ENCODE peak calls at places on chromosomes 7 and 10, in ten cellular contexts. R is naive thymus-derived CD4-positive, alpha-beta T cell; K is breast epithelium; V is adrenal gland; S is HAP-1; M is CD8-positive, alpha-beta T cell; Z is kidney; J is CD4-positive, alpha-beta memory T cell; E is lung; H is colonic mucosa. P is an unnamed sample. For H3K36me3, the result is how much of the 10 kb centered on the place peaks cover.

GRCh38 chr10:118564652-118565051 is 30.8 kb downstream of the PRLHR start:
- DNase-seq in E (peak), S (peak), K (no peak), V (no peak), R (no peak), J (no peak), H (no peak), M (no peak), Z (no peak), P (peak)

GRCh38 chr10:77531441-77532001 is 106.1 kb downstream of the KCNMA1 start:
- DNase-seq in K (no peak), R (no peak), M (no peak), J (no peak), H (no peak), S (no peak), E (no peak), V (peak), Z (peak), P (no peak)

GRCh38 chr10:46992794-46993552 is 81.7 kb downstream of the PTPN20 start:
- DNase-seq in E (no peak), J (no peak), V (peak), R (no peak), H (peak), K (no peak), S (peak), Z (peak), M (no peak), P (peak)

GRCh38 chr7:147053761-147054160 is 937.2 kb downstream of the CNTNAP2 start:
- DNase-seq in Z (no peak), H (no peak), J (no peak), M (no peak), K (no peak), S (no peak), E (no peak), R (no peak), V (no peak), P (no peak)

GRCh38 chr7:1361016-1361755 is 98.1 kb downstream of the MICALL2 start:
- DNase-seq in H (no peak), S (no peak), K (no peak), R (no peak), E (no peak), Z (peak), M (no peak), J (no peak), V (no peak), P (peak)

GRCh38 chr7:120941856-120942255 is 8.7 kb upstream of the ING3 start:
- DNase-seq in S (no peak), Z (no peak), V (no peak), K (no peak), H (no peak), R (no peak), J (no peak), M (no peak), E (no peak), P (no peak)

GRCh38 chr7:5425507-5426225 is 2.0 kb upstream of the TNRC18 start:
- DNase-seq in J (peak), E (peak), S (peak), V (peak), Z (peak), R (peak), K (peak), M (no peak), H (peak), P (peak)

GRCh38 chr10:102620615-102621417 is 23.5 kb upstream of the TRIM8 start:
- DNase-seq in K (no peak), J (no peak), H (no peak), R (no peak), V (no peak), M (no peak), E (no peak), Z (peak), S (no peak), P (no peak)

GRCh38 chr7:104231054-104232046 is 23.5 kb upstream of the ORC5 start:
- DNase-seq in R (peak), Z (no peak), K (peak), S (peak), E (no peak), V (peak), J (peak), M (peak), H (peak), P (peak)

GRCh38 chr10:33336606-33337334 is 2.3 kb upstream of the NRP1 start:
- DNase-seq in S (peak), J (no peak), V (peak), E (no peak), Z (peak), H (peak), R (peak), K (no peak), M (no peak), P (peak)

GRCh38 chr7:106178593-106179134 is 66.6 kb upstream of the SYPL1 start:
- DNase-seq in J (no peak), Z (no peak), S (no peak), M (no peak), H (no peak), R (no peak), V (no peak), K (no peak), E (no peak), P (no peak)

GRCh38 chr7:55690-56248 is 136.6 kb upstream of the FAM20C start:
- DNase-seq in Z (peak), V (no peak), K (no peak), M (no peak), S (no peak), E (no peak), R (no peak), H (no peak), J (no peak), P (peak)

GRCh38 chr7:128910569-128910945 is at the start of gene KCP:
- DNase-seq in S (no peak), J (no peak), R (no peak), V (no peak), K (no peak), Z (peak), M (no peak), H (no peak), E (no peak), P (peak)
- H3K4me3 ChIP-seq in S (no peak), J (no peak), R (no peak), V (no peak), K (peak), Z (peak), M (no peak), H (peak), E (peak), P (peak)

DNA sequence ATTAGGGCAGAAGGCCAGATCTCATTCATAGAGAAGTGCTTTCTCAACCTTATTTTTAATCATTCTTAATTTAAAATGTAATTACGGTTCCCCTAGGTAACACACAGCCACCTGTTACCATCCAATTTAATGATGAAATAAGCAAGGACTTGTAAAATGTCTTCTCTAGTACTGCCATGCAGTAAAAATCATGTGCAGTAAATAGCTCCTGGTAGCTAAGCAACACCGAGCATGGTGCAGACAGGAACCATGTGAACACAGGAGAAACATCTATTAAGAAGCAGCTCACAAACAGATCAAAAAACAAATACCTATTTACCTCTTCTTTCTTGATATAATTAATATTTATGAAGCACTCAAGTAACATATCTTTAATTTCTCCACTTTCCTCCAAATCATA is 15.1 kb downstream of the NCAPG2 start:
- DNase-seq in V (no peak), H (no peak), K (no peak), S (no peak), J (no peak), R (no peak), M (no peak), Z (no peak), E (no peak), P (no peak)
- H3K36me3 ChIP-seq in V (under half), H (under half), K (under half), S (half or more), J (under half), R (under half), M (under half), Z (under half), E (under half), P (under half)

GRCh38 chr10:132037676-132037975 is 28.1 kb upstream of the JAKMIP3 start:
- DNase-seq in K (no peak), V (no peak), E (no peak), H (no peak), J (no peak), Z (no peak), S (no peak), M (no peak), R (no peak), P (peak)
- H3K4me3 ChIP-seq in K (no peak), V (no peak), E (no peak), H (no peak), J (no peak), Z (no peak), S (no peak), M (no peak), R (no peak), P (peak)

GRCh38 chr10:80159166-80159888 is 26.8 kb downstream of the PLAC9 start:
- DNase-seq in Z (peak), R (no peak), S (no peak), V (no peak), M (no peak), K (no peak), H (no peak), E (no peak), J (no peak), P (no peak)

GRCh38 chr10:80158126-80158525 is 25.6 kb downstream of the PLAC9 start:
- DNase-seq in H (no peak), Z (no peak), R (no peak), V (no peak), E (no peak), S (no peak), M (no peak), J (no peak), K (no peak), P (no peak)

GRCh38 chr10:80158598-80159127 is 26.1 kb downstream of the PLAC9 start:
- DNase-seq in M (no peak), J (no peak), V (peak), K (peak), E (peak), H (peak), R (no peak), Z (peak), S (no peak), P (no peak)

GRCh38 chr10:80161321-80162084 is 29.0 kb downstream of the PLAC9 start:
- DNase-seq in Z (no peak), J (no peak), R (no peak), E (no peak), M (no peak), S (peak), K (no peak), V (no peak), H (no peak), P (peak)

GRCh38 chr10:80160361-80161128 is 28.0 kb downstream of the PLAC9 start:
- DNase-seq in R (no peak), V (no peak), J (no peak), Z (no peak), E (no peak), K (no peak), H (no peak), M (no peak), S (no peak), P (no peak)
- H3K36me3 ChIP-seq in R (half or more), V (under half), J (half or more), Z (half or more), E (under half), K (under half), H (under half), M (half or more), S (half or more), P (under half)

GRCh38 chr7:112515989-112516388 is 35.2 kb downstream of the LSMEM1 start:
- DNase-seq in V (no peak), J (no peak), S (no peak), K (no peak), Z (no peak), R (no peak), H (no peak), M (no peak), E (peak), P (peak)
- H3K4me3 ChIP-seq in V (no peak), J (no peak), S (no peak), K (no peak), Z (no peak), R (no peak), H (no peak), M (no peak), E (no peak), P (no peak)

DNA sequence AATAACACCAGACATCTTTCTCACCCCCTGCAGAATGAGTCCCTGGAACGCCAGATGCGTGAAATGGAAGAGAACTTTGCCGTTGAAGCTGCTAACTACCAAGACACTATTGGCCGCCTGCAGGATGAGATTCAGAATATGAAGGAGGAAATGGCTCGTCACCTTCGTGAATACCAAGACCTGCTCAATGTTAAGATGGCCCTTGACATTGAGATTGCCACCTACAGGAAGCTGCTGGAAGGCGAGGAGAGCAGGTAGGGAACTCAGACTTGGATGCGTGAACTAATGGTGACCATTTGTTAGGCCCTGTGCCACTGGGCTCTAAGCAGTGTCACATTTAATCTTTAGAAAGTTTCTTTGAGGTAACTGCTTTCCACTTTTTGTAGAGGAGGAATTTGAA is 7.1 kb downstream of the VIM start:
- DNase-seq in J (no peak), E (no peak), V (no peak), R (no peak), S (peak), M (no peak), Z (no peak), K (no peak), H (no peak), P (no peak)
- H3K36me3 ChIP-seq in J (half or more), E (under half), V (under half), R (half or more), S (half or more), M (half or more), Z (under half), K (under half), H (under half), P (under half)

DNA sequence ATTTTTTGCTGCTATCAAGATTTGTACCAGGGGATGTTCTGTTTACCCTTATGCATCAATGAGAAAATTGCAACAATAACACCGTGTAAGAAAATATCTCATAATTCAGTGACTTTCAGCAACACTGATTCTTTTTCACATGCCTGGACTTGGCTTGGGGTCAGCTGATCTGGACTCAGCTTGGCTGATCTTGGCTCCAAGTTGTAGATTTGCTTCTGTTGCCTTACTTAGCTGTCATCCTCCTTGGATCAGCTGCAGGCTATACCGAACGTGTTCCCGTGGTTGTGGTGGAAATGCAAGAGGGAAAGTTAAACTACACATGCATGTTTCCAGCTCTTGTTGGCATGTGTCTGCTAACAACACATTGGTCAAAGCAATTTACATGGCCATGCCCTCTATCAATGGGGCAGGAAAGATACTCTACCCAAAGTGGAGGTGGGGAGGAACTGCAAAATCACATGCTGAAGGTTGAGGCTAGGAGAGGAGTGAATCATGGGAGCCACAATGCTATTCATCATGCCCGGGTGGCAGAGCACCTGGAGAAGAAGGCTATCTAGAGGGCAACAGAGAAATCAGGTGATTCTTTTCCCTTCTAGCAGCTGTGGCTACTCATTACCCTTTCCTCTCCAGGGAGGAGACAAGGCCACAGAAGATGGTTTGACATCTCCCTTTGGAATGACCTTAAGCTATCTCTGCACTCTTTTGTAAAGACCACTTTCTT is 1276.3 kb upstream of the AUTS2 start:
- DNase-seq in M (no peak), E (no peak), R (no peak), Z (no peak), H (no peak), V (no peak), S (no peak), J (no peak), K (no peak), P (no peak)
- H3K4me3 ChIP-seq in M (no peak), E (no peak), R (no peak), Z (no peak), H (no peak), V (no peak), S (no peak), J (no peak), K (no peak), P (no peak)

DNA sequence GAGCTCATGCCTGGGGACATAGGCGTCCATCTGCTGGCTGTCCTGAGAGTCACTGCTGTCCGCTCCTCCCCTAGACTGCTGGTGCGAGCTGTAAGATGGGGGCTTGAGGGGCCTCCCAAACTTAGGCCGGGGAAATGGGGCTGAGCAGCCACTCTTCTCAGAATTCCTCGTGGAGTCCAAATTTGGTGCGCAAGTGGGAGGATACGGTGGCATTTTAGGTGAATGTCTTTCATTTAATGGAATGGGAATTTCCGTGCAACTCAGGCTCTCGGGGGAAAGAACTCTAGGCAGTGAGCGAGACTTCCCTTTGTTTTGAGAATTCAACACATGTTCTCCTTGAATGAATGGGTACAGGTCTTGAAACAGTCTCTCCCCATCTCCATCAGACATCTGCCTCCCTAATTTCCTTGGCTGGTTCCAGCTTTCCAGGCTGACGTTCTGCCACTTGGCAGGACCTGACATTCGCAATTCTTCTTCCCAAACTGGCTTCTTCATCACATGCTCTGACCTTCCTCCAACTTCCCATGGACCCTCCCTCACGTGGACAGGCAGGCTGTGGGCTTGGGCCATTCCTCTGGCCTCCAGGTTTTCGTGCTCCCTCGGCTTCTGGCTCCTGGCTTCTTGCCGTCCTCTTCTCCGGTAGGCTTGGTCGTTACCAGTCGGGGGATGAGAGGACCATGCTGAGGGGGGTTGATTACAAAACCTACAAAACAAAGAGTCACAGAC is 30.1 kb downstream of the JCAD start:
- DNase-seq in M (no peak), K (no peak), R (no peak), J (no peak), Z (no peak), V (no peak), H (no peak), S (no peak), E (no peak), P (no peak)
- H3K36me3 ChIP-seq in M (under half), K (under half), R (under half), J (under half), Z (under half), V (under half), H (under half), S (under half), E (under half), P (under half)

DNA sequence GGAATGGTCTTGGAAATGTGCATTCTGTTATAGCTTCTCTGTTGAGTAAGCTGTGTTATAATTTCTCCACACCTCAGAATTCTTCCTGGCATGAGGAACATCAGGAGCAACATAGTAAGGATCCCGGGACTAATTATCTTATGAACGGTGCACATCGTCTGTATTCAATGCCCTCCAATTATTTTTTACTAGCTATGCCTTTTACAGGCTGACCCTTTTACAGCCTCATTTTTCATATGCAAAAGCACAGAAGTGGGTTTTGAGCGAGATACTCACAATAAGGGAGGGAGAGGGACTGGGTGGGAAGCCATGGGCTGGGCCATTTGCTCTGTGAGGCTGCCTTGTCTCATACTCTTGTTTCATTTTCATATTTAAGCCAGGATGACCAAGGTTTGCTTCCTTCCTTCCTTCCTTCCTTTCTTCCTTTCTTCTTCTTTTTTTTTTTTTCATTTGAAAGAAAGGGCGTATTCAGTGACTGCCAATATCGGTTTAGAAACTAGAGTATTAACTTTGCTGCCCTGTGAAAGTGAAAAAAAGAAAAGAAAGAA is 259.3 kb downstream of the TRIL start:
- DNase-seq in Z (no peak), R (no peak), J (no peak), S (peak), K (no peak), M (no peak), V (no peak), H (no peak), E (no peak), P (no peak)
- H3K4me3 ChIP-seq in Z (no peak), R (no peak), J (no peak), S (no peak), K (peak), M (no peak), V (no peak), H (no peak), E (no peak), P (no peak)